ENCODE peak calls at places on chromosomes 7 and 10, in four cellular contexts. M is activated CD8-positive, alpha-beta T cell treated with anti-CD3 and anti-CD28 coated beads for 36 hours; R is mucosa of gallbladder; U is colonic mucosa. L is an unnamed sample.

GRCh38 chr7:42373285-42373684 is 136.3 kb upstream of the GLI3 start:
- DNase-seq in M (no peak), R (no peak), U (no peak), L (no peak)

GRCh38 chr10:117004627-117005453 is at the start of gene SHTN1:
- DNase-seq in M (peak), R (peak), U (peak), L (peak)

GRCh38 chr7:108347616-108348015 is 108.6 kb downstream of the NRCAM start:
- DNase-seq in M (no peak), R (no peak), U (no peak), L (peak)

GRCh38 chr10:7551891-7552731 is 114.7 kb downstream of the ITIH5 start:
- DNase-seq in M (no peak), R (no peak), U (no peak), L (no peak)

GRCh38 chr7:124032369-124033092 is at the start of gene TMEM229A:
- DNase-seq in M (peak), R (peak), U (peak), L (no peak)

GRCh38 chr7:117143580-117143979 is 179.3 kb downstream of the WNT2 start:
- DNase-seq in M (no peak), R (no peak), U (no peak), L (no peak)

GRCh38 chr10:99328579-99329237 is 448 bp upstream of the CNNM1 start:
- DNase-seq in M (no peak), R (no peak), U (no peak), L (no peak)

GRCh38 chr10:28381903-28382347 is 79.1 kb upstream of the MPP7 start:
- DNase-seq in M (peak), R (peak), U (peak), L (peak)

GRCh38 chr10:36256905-36257304 is 614.8 kb upstream of the FZD8 start:
- DNase-seq in M (no peak), R (no peak), U (no peak), L (no peak)

GRCh38 chr10:67779455-67780205 is 58.4 kb downstream of the DNAJC12 start:
- DNase-seq in M (peak), R (peak), U (peak), L (peak)

GRCh38 chr7:128005759-128006159 is 25.5 kb downstream of the LRRC4 start:
- DNase-seq in M (no peak), R (no peak), U (no peak), L (no peak)

GRCh38 chr10:30467939-30468338 is 34.0 kb downstream of the MAP3K8 start:
- DNase-seq in M (no peak), R (no peak), U (no peak), L (no peak)

GRCh38 chr10:124650820-124651401 is 93.3 kb downstream of the FAM53B start:
- DNase-seq in M (peak), R (no peak), U (no peak), L (no peak)

GRCh38 chr7:130650616-130651015 is 17.9 kb downstream of the COPG2 start:
- DNase-seq in M (no peak), R (no peak), U (no peak), L (no peak)

GRCh38 chr7:66640802-66641525 is 12.3 kb downstream of the KCTD7 start:
- DNase-seq in M (no peak), R (peak), U (peak), L (no peak)

GRCh38 chr7:149716007-149716931 is 57.1 kb downstream of the ZNF467 start:
- DNase-seq in M (no peak), R (no peak), U (no peak), L (no peak)

GRCh38 chr7:128188396-128189230 is 52.5 kb upstream of the LEP start:
- DNase-seq in M (no peak), R (no peak), U (no peak), L (no peak)

GRCh38 chr10:74189999-74190421 is 39.0 kb downstream of the ADK start:
- DNase-seq in M (peak), R (no peak), U (no peak), L (peak)

GRCh38 chr10:30438016-30438850 is 4.2 kb downstream of the MAP3K8 start:
- DNase-seq in M (no peak), R (no peak), U (no peak), L (peak)

GRCh38 chr10:71761541-71762113 is 11.7 kb downstream of the VSIR start:
- DNase-seq in M (no peak), R (no peak), U (no peak), L (peak)

GRCh38 chr7:156450473-156450872 is 190.1 kb upstream of the RNF32 start:
- DNase-seq in M (no peak), R (no peak), U (no peak), L (no peak)

GRCh38 chr7:158289761-158290523 is 297.7 kb downstream of the PTPRN2 start:
- DNase-seq in M (no peak), R (no peak), U (no peak), L (no peak)

GRCh38 chr7:47301078-47301477 is 280.8 kb downstream of the TNS3 start:
- DNase-seq in M (no peak), R (no peak), U (peak), L (no peak)

GRCh38 chr10:104546756-104547155 is 94.3 kb upstream of the SORCS3 start:
- DNase-seq in M (no peak), R (no peak), U (no peak), L (no peak)

L was measured in erythroblast.